ENCODE peak calls at places on chromosomes 11 and 22, in five cellular contexts. F is IMR-90, M is lung, U is testis, I is fibroblast of lung. W is an unnamed sample.

GRCh38 chr11:45262900-45263299 is 23.2 kb downstream of the SYT13 start:
- DNase-seq in F (no peak), M (no peak), U (no peak), I (no peak), W (no peak)

GRCh38 chr11:1779034-1779805 is 15.5 kb upstream of the CTSD start:
- DNase-seq in F (no peak), M (no peak), U (no peak), I (no peak), W (no peak)

GRCh38 chr11:9574806-9575530 is 1.5 kb downstream of the WEE1 start:
- DNase-seq in F (peak), M (peak), U (peak), I (peak), W (peak)

GRCh38 chr11:43920598-43921419 is 21.6 kb upstream of the C11orf96 start:
- DNase-seq in F (peak), M (peak), U (peak), I (peak), W (no peak)

GRCh38 chr11:77127969-77128691 is at the start of gene MYO7A:
- DNase-seq in F (peak), M (no peak), U (peak), I (no peak), W (no peak)

GRCh38 chr11:132994038-132994502 is 538.2 kb downstream of the OPCML start:
- DNase-seq in F (no peak), M (no peak), U (no peak), I (peak), W (no peak)

GRCh38 chr22:24146791-24147353 is 34.4 kb upstream of the SUSD2 start:
- DNase-seq in F (peak), M (no peak), U (peak), I (peak), W (no peak)

GRCh38 chr11:75013051-75013450 is 24.3 kb downstream of the NEU3 start:
- DNase-seq in F (peak), M (no peak), U (no peak), I (peak), W (no peak)

GRCh38 chr22:16559056-16559955 is 33.3 kb downstream of the CCT8L2 start:
- DNase-seq in F (no peak), M (no peak), U (no peak), I (no peak), W (no peak)

DNA sequence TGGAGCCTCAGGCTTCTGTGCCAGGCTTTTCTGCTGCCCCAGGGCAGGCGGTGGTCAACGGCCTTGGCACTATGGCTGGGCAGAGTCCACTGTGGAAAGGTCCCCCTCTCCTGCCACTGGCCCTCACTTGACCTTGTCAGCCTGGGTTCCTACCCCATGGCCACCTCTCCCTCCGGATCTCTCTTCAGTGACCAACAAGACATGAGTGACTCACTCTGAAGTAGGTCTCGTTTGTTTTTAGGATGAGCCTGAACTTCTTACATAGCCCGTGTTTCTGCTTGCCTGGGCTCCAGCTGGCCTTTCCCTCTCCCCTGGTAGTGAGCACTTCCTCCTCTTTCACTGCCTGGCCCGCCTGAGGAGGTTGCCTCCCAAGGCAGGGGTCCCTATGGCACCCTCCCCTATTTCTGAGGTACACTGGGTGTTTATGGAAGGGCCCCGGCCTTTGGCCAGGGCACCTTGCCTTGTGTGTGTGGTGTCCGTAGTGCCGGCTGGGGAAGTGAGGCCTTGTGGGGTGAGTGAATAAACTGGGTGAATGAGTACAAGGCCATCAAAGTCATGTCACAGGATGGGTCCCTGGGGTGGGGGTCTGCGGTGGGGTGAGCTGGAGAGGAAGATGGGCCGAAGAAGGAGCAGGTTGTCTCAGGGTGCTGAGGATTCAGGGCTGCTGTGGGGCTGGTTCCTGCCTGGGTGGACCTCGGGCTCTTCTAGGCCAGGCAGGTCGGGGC is 5.0 kb downstream of the SHANK3 start:
- DNase-seq in F (no peak), M (peak), U (peak), I (no peak), W (no peak)
- H3K4me3 ChIP-seq in F (no peak), M (no peak), U (no peak), I (no peak), W (no peak)

GRCh38 chr22:39343259-39344045 is 6.3 kb upstream of the SYNGR1 start:
- DNase-seq in F (peak), M (peak), U (peak), I (peak), W (peak)

GRCh38 chr22:39345231-39345630 is 4.6 kb upstream of the SYNGR1 start:
- DNase-seq in F (no peak), M (no peak), U (no peak), I (no peak), W (no peak)

GRCh38 chr22:39336411-39336810 is 13.4 kb upstream of the SYNGR1 start:
- DNase-seq in F (no peak), M (no peak), U (no peak), I (no peak), W (no peak)

GRCh38 chr22:39344046-39344390 is 5.8 kb upstream of the SYNGR1 start:
- DNase-seq in F (no peak), M (no peak), U (no peak), I (no peak), W (no peak)

GRCh38 chr22:39341179-39341578 is 8.6 kb upstream of the SYNGR1 start:
- DNase-seq in F (no peak), M (no peak), U (no peak), I (no peak), W (no peak)
- TF ChIP-seq CTCF in F (no peak), M (no peak), U (no peak), I (no peak), W (no peak)

GRCh38 chr11:35391922-35392813 is 27.2 kb downstream of the SLC1A2 start:
- DNase-seq in F (peak), M (peak), U (peak), I (peak), W (peak)
- H3K4me3 ChIP-seq in F (no peak), M (no peak), U (no peak), I (no peak), W (peak)

GRCh38 chr11:59755701-59756495 is 722 bp downstream of the STX3 start:
- DNase-seq in F (peak), M (peak), U (peak), I (peak), W (no peak)
- TF ChIP-seq CTCF in F (no peak), M (no peak), U (no peak), I (no peak), W (no peak)

GRCh38 chr22:46062971-46063631 is 86.1 kb upstream of the WNT7B start:
- DNase-seq in F (no peak), M (no peak), U (peak), I (peak), W (no peak)

GRCh38 chr22:46062232-46062615 is 85.3 kb upstream of the WNT7B start:
- DNase-seq in F (no peak), M (no peak), U (peak), I (peak), W (no peak)

GRCh38 chr22:46061431-46062231 is 84.7 kb upstream of the WNT7B start:
- DNase-seq in F (no peak), M (no peak), U (peak), I (no peak), W (no peak)

GRCh38 chr22:46060292-46061123 is 83.5 kb upstream of the WNT7B start:
- DNase-seq in F (no peak), M (no peak), U (peak), I (peak), W (no peak)

DNA sequence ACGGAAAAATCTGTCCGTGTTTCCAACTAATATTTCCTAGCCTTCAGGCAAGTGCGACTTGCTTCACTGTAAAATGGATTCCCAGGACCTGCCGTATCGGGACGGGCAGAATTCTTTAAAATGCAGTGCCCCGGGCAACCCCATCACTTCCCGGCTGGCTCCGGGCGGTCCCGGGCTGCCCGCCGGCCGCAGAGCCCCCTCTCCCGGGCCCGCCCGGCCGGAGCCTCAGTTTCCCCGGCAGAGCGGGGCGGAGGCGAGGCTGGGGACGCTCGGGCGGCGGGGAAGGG is 84.1 kb upstream of the WNT7B start:
- DNase-seq in F (no peak), M (no peak), U (no peak), I (no peak), W (no peak)
- H3K4me3 ChIP-seq in F (no peak), M (no peak), U (peak), I (no peak), W (no peak)

W was measured in GM12865.